ENCODE peak calls at places on chromosomes 16 and 17, in ten cellular contexts. One of them, this sample, is unnamed.
A peak's percentile ranks its signal among the peaks of the same experiment; 100 is the strongest.

GRCh38 chr17:58250344-58251011 is 12.1 kb downstream of the LPO start:
- DNase-seq in GM04504: no peak
- DNase-seq in effector memory CD8-positive, alpha-beta T cell: no peak
- DNase-seq in H7: no peak
- DNase-seq in aorta: no peak
- DNase-seq in KBM-7: no peak
- DNase-seq in lung microvascular endothelial cell: no peak
- DNase-seq in HFFc6: no peak
- DNase-seq in stimulated activated CD4-positive, alpha-beta T cell treated with anti-CD3 and anti-CD28 coated beads, Interleukin-4, amount 100 ng/mL, for 4 hours: no peak
- DNase-seq in ACHN: no peak
- DNase-seq in this sample: no peak

GRCh38 chr16:65069766-65070165 is 52.1 kb downstream of the CDH11 start:
- DNase-seq in lung microvascular endothelial cell: no peak
- DNase-seq in ACHN: no peak
- DNase-seq in stimulated activated CD4-positive, alpha-beta T cell treated with anti-CD3 and anti-CD28 coated beads, Interleukin-4, amount 100 ng/mL, for 4 hours: no peak
- DNase-seq in GM04504: no peak
- DNase-seq in HFFc6: no peak
- DNase-seq in aorta: no peak
- DNase-seq in KBM-7: no peak
- DNase-seq in effector memory CD8-positive, alpha-beta T cell: no peak
- DNase-seq in H7: no peak
- DNase-seq in this sample: no peak

GRCh38 chr17:10266477-10266876 is 68.1 kb upstream of the GAS7 start:
- DNase-seq in aorta: no peak
- DNase-seq in lung microvascular endothelial cell: no peak
- DNase-seq in effector memory CD8-positive, alpha-beta T cell: no peak
- DNase-seq in H7: no peak
- DNase-seq in GM04504: no peak
- DNase-seq in KBM-7: no peak
- DNase-seq in ACHN: no peak
- DNase-seq in stimulated activated CD4-positive, alpha-beta T cell treated with anti-CD3 and anti-CD28 coated beads, Interleukin-4, amount 100 ng/mL, for 4 hours: no peak
- DNase-seq in HFFc6: no peak
- DNase-seq in this sample: no peak

GRCh38 chr17:83118071-83118841 is 38.8 kb downstream of the METRNL start:
- DNase-seq in GM04504: no peak
- DNase-seq in effector memory CD8-positive, alpha-beta T cell: no peak
- DNase-seq in lung microvascular endothelial cell: no peak
- DNase-seq in KBM-7: no peak
- DNase-seq in stimulated activated CD4-positive, alpha-beta T cell treated with anti-CD3 and anti-CD28 coated beads, Interleukin-4, amount 100 ng/mL, for 4 hours: no peak
- DNase-seq in ACHN: no peak
- DNase-seq in aorta: peak; percentile 31
- DNase-seq in H7: peak; percentile 70
- DNase-seq in HFFc6: no peak
- DNase-seq in this sample: peak; percentile 44

GRCh38 chr16:84272740-84273320 is 21.8 kb upstream of the WFDC1 start:
- DNase-seq in ACHN: no peak
- DNase-seq in HFFc6: no peak
- DNase-seq in stimulated activated CD4-positive, alpha-beta T cell treated with anti-CD3 and anti-CD28 coated beads, Interleukin-4, amount 100 ng/mL, for 4 hours: no peak
- DNase-seq in aorta: no peak
- DNase-seq in KBM-7: no peak
- DNase-seq in effector memory CD8-positive, alpha-beta T cell: no peak
- DNase-seq in lung microvascular endothelial cell: no peak
- DNase-seq in GM04504: no peak
- DNase-seq in H7: no peak
- DNase-seq in this sample: no peak

GRCh38 chr17:7034955-7035590 is 742 bp upstream of the SLC16A13 start:
- DNase-seq in HFFc6: no peak
- DNase-seq in GM04504: no peak
- DNase-seq in KBM-7: no peak
- DNase-seq in ACHN: no peak
- DNase-seq in aorta: no peak
- DNase-seq in lung microvascular endothelial cell: peak; percentile 67
- DNase-seq in effector memory CD8-positive, alpha-beta T cell: no peak
- DNase-seq in H7: no peak
- DNase-seq in stimulated activated CD4-positive, alpha-beta T cell treated with anti-CD3 and anti-CD28 coated beads, Interleukin-4, amount 100 ng/mL, for 4 hours: no peak
- DNase-seq in this sample: no peak

GRCh38 chr17:38509008-38509771 is 80.9 kb downstream of the ARHGAP23 start:
- DNase-seq in H7: peak; percentile 98
- DNase-seq in GM04504: peak; percentile 38
- DNase-seq in KBM-7: peak; percentile 27
- DNase-seq in HFFc6: peak; percentile 87
- DNase-seq in effector memory CD8-positive, alpha-beta T cell: peak; percentile 59
- DNase-seq in lung microvascular endothelial cell: peak; percentile 61
- DNase-seq in aorta: peak; percentile 76
- DNase-seq in ACHN: no peak
- DNase-seq in stimulated activated CD4-positive, alpha-beta T cell treated with anti-CD3 and anti-CD28 coated beads, Interleukin-4, amount 100 ng/mL, for 4 hours: peak; percentile 70
- DNase-seq in this sample: peak; percentile 69

GRCh38 chr17:30232015-30232821 is 3.3 kb downstream of the SLC6A4 start:
- DNase-seq in effector memory CD8-positive, alpha-beta T cell: no peak
- DNase-seq in aorta: no peak
- DNase-seq in stimulated activated CD4-positive, alpha-beta T cell treated with anti-CD3 and anti-CD28 coated beads, Interleukin-4, amount 100 ng/mL, for 4 hours: no peak
- DNase-seq in GM04504: no peak
- DNase-seq in lung microvascular endothelial cell: no peak
- DNase-seq in KBM-7: no peak
- DNase-seq in ACHN: no peak
- DNase-seq in H7: peak; percentile 13
- DNase-seq in HFFc6: no peak
- DNase-seq in this sample: no peak

GRCh38 chr17:48605991-48606891 is 1.5 kb upstream of the HOXB6 start:
- DNase-seq in aorta: no peak
- DNase-seq in stimulated activated CD4-positive, alpha-beta T cell treated with anti-CD3 and anti-CD28 coated beads, Interleukin-4, amount 100 ng/mL, for 4 hours: no peak
- DNase-seq in HFFc6: no peak
- DNase-seq in GM04504: no peak
- DNase-seq in ACHN: no peak
- DNase-seq in effector memory CD8-positive, alpha-beta T cell: no peak
- DNase-seq in H7: peak; percentile 66
- DNase-seq in lung microvascular endothelial cell: no peak
- DNase-seq in KBM-7: no peak
- DNase-seq in this sample: no peak

GRCh38 chr16:57976331-57976796 is 5.4 kb upstream of the CNGB1 start:
- DNase-seq in effector memory CD8-positive, alpha-beta T cell: no peak
- DNase-seq in H7: no peak
- DNase-seq in lung microvascular endothelial cell: no peak
- DNase-seq in HFFc6: no peak
- DNase-seq in KBM-7: no peak
- DNase-seq in stimulated activated CD4-positive, alpha-beta T cell treated with anti-CD3 and anti-CD28 coated beads, Interleukin-4, amount 100 ng/mL, for 4 hours: no peak
- DNase-seq in aorta: peak; percentile 37
- DNase-seq in ACHN: no peak
- DNase-seq in GM04504: no peak
- DNase-seq in this sample: no peak

GRCh38 chr16:4935231-4935855 is 1.6 kb downstream of the PPL start:
- DNase-seq in KBM-7: no peak
- DNase-seq in ACHN: no peak
- DNase-seq in stimulated activated CD4-positive, alpha-beta T cell treated with anti-CD3 and anti-CD28 coated beads, Interleukin-4, amount 100 ng/mL, for 4 hours: no peak
- DNase-seq in HFFc6: peak; percentile 20
- DNase-seq in GM04504: peak; percentile 78
- DNase-seq in lung microvascular endothelial cell: no peak
- DNase-seq in H7: no peak
- DNase-seq in effector memory CD8-positive, alpha-beta T cell: no peak
- DNase-seq in aorta: peak; percentile 92
- DNase-seq in this sample: no peak

GRCh38 chr16:69181-69580 is 3.2 kb downstream of the RHBDF1 start:
- DNase-seq in GM04504: no peak
- DNase-seq in ACHN: no peak
- DNase-seq in lung microvascular endothelial cell: no peak
- DNase-seq in H7: no peak
- DNase-seq in HFFc6: no peak
- DNase-seq in stimulated activated CD4-positive, alpha-beta T cell treated with anti-CD3 and anti-CD28 coated beads, Interleukin-4, amount 100 ng/mL, for 4 hours: no peak
- DNase-seq in effector memory CD8-positive, alpha-beta T cell: no peak
- DNase-seq in KBM-7: no peak
- DNase-seq in aorta: no peak
- DNase-seq in this sample: no peak

GRCh38 chr17:82059272-82060000 is 6.2 kb downstream of the DUS1L start:
- DNase-seq in H7: no peak
- DNase-seq in aorta: no peak
- DNase-seq in stimulated activated CD4-positive, alpha-beta T cell treated with anti-CD3 and anti-CD28 coated beads, Interleukin-4, amount 100 ng/mL, for 4 hours: no peak
- DNase-seq in KBM-7: no peak
- DNase-seq in lung microvascular endothelial cell: no peak
- DNase-seq in GM04504: no peak
- DNase-seq in HFFc6: no peak
- DNase-seq in effector memory CD8-positive, alpha-beta T cell: no peak
- DNase-seq in ACHN: no peak
- DNase-seq in this sample: no peak

GRCh38 chr17:56112086-56112485 is 41.2 kb upstream of the ANKFN1 start:
- DNase-seq in effector memory CD8-positive, alpha-beta T cell: no peak
- DNase-seq in aorta: no peak
- DNase-seq in H7: no peak
- DNase-seq in KBM-7: no peak
- DNase-seq in stimulated activated CD4-positive, alpha-beta T cell treated with anti-CD3 and anti-CD28 coated beads, Interleukin-4, amount 100 ng/mL, for 4 hours: no peak
- DNase-seq in lung microvascular endothelial cell: no peak
- DNase-seq in ACHN: no peak
- DNase-seq in GM04504: peak; percentile 62
- DNase-seq in HFFc6: peak; percentile 71
- DNase-seq in this sample: no peak

GRCh38 chr17:55067697-55068439 is 99.3 kb downstream of the STXBP4 start:
- DNase-seq in effector memory CD8-positive, alpha-beta T cell: no peak
- DNase-seq in stimulated activated CD4-positive, alpha-beta T cell treated with anti-CD3 and anti-CD28 coated beads, Interleukin-4, amount 100 ng/mL, for 4 hours: no peak
- DNase-seq in ACHN: no peak
- DNase-seq in HFFc6: no peak
- DNase-seq in GM04504: no peak
- DNase-seq in H7: no peak
- DNase-seq in KBM-7: no peak
- DNase-seq in aorta: no peak
- DNase-seq in lung microvascular endothelial cell: no peak
- DNase-seq in this sample: no peak

GRCh38 chr16:50114357-50115129 is 38.6 kb upstream of the TENT4B start:
- DNase-seq in lung microvascular endothelial cell: no peak
- DNase-seq in GM04504: no peak
- DNase-seq in HFFc6: peak; percentile 30
- DNase-seq in stimulated activated CD4-positive, alpha-beta T cell treated with anti-CD3 and anti-CD28 coated beads, Interleukin-4, amount 100 ng/mL, for 4 hours: no peak
- DNase-seq in aorta: no peak
- DNase-seq in KBM-7: no peak
- DNase-seq in effector memory CD8-positive, alpha-beta T cell: no peak
- DNase-seq in H7: peak; percentile 14
- DNase-seq in ACHN: no peak
- DNase-seq in this sample: no peak

GRCh38 chr16:79265701-79266100 is 334.8 kb downstream of the MAF start:
- DNase-seq in ACHN: no peak
- DNase-seq in effector memory CD8-positive, alpha-beta T cell: no peak
- DNase-seq in aorta: no peak
- DNase-seq in H7: no peak
- DNase-seq in HFFc6: no peak
- DNase-seq in stimulated activated CD4-positive, alpha-beta T cell treated with anti-CD3 and anti-CD28 coated beads, Interleukin-4, amount 100 ng/mL, for 4 hours: no peak
- DNase-seq in KBM-7: no peak
- DNase-seq in lung microvascular endothelial cell: no peak
- DNase-seq in GM04504: no peak
- DNase-seq in this sample: no peak

GRCh38 chr17:7177954-7178477 is 1.2 kb downstream of the ASGR1 start:
- DNase-seq in effector memory CD8-positive, alpha-beta T cell: no peak
- DNase-seq in HFFc6: no peak
- DNase-seq in aorta: no peak
- DNase-seq in stimulated activated CD4-positive, alpha-beta T cell treated with anti-CD3 and anti-CD28 coated beads, Interleukin-4, amount 100 ng/mL, for 4 hours: no peak
- DNase-seq in KBM-7: peak; percentile 22
- DNase-seq in GM04504: no peak
- DNase-seq in H7: peak; percentile 76
- DNase-seq in ACHN: no peak
- DNase-seq in lung microvascular endothelial cell: peak; percentile 48
- DNase-seq in this sample: no peak

This sample was measured in natural killer cell treated with Interleukin-12 subunit alpha and Interleukin-12 subunit beta and Interleukin-15 and Interleukin-18, amount 100 ng/mL, for 72 hours.